ENCODE peak calls at places on chromosome 6, in five cellular contexts. F is fibroblast of pulmonary artery, L is endothelial cell of umbilical vein, Z is AG09309, P is tibial artery. Y is an unnamed sample.

GRCh38 chr6:166314454-166314853 is 6.3 kb upstream of the PRR18 start:
- DNase-seq in F (no peak), L (no peak), Z (no peak), P (no peak), Y (no peak)

GRCh38 chr6:87483929-87484328 is 11.2 kb downstream of the SLC35A1 start:
- DNase-seq in F (peak), L (no peak), Z (no peak), P (no peak), Y (no peak)

GRCh38 chr6:30802731-30803130 is 58.4 kb upstream of the IER3 start:
- DNase-seq in F (no peak), L (peak), Z (no peak), P (no peak), Y (no peak)

GRCh38 chr6:157841211-157841840 is 18.3 kb downstream of the SNX9 start:
- DNase-seq in F (no peak), L (no peak), Z (no peak), P (no peak), Y (no peak)

GRCh38 chr6:25133479-25133878 is 145.7 kb upstream of the CARMIL1 start:
- DNase-seq in F (no peak), L (no peak), Z (no peak), P (no peak), Y (no peak)

GRCh38 chr6:97863697-97864096 is 580.7 kb upstream of the MMS22L start:
- DNase-seq in F (no peak), L (no peak), Z (no peak), P (no peak), Y (no peak)

GRCh38 chr6:154249499-154250298 is 106.9 kb downstream of the IPCEF1 start:
- DNase-seq in F (no peak), L (no peak), Z (no peak), P (no peak), Y (no peak)

GRCh38 chr6:2765166-2765895 is at the start of gene WRNIP1:
- DNase-seq in F (peak), L (peak), Z (peak), P (peak), Y (peak)

GRCh38 chr6:121688974-121689373 is 253.5 kb downstream of the GJA1 start:
- DNase-seq in F (no peak), L (no peak), Z (no peak), P (no peak), Y (no peak)

DNA sequence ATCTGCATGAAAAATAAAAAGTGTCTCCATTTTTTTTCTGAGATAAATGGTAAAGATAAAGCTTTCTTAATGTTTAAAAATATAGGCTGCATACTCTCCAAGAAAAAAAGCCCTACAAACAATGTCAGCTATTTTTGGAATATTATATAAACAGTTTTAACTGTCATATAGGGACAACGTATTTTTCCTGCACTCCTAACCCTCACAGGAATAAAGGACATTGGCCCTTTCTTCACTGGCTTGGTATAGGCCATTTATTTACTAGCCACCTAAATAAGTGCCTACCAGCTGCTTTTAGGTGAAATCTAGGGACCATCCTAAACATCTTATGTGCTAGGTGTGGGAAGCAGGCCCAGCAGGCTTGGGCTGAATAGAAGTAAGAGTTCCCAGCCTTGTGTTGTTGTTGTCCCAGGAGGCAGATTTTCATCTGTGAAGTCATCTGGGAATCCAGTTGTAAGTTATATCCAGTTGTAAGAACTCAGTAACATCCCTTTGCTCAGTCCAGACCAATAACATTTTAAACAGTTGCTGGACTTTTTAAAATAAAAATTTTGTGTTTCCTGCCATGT is 21.3 kb downstream of the FOXO3 start:
- DNase-seq in F (peak), L (no peak), Z (no peak), P (no peak), Y (no peak)
- H3K4me3 ChIP-seq in F (peak), L (no peak), Z (no peak), P (no peak), Y (no peak)

GRCh38 chr6:79066828-79067227 is 11.2 kb downstream of the PHIP start:
- DNase-seq in F (no peak), L (no peak), Z (no peak), P (no peak), Y (no peak)

GRCh38 chr6:79064635-79065034 is 13.4 kb downstream of the PHIP start:
- DNase-seq in F (no peak), L (no peak), Z (no peak), P (no peak), Y (no peak)

GRCh38 chr6:79066330-79066729 is 11.7 kb downstream of the PHIP start:
- DNase-seq in F (no peak), L (no peak), Z (no peak), P (no peak), Y (no peak)

GRCh38 chr6:79065232-79065631 is 12.8 kb downstream of the PHIP start:
- DNase-seq in F (peak), L (peak), Z (no peak), P (no peak), Y (no peak)

GRCh38 chr6:79062708-79063107 is 15.3 kb downstream of the PHIP start:
- DNase-seq in F (no peak), L (no peak), Z (no peak), P (no peak), Y (no peak)
- TF ChIP-seq CTCF in F (no peak), L (no peak), Z (no peak), P (no peak), Y (no peak)

GRCh38 chr6:124964764-124965105 is 2.5 kb downstream of the RNF217 start:
- DNase-seq in F (peak), L (no peak), Z (no peak), P (no peak), Y (no peak)
- H3K4me3 ChIP-seq in F (peak), L (no peak), Z (peak), P (peak), Y (no peak)

GRCh38 chr6:150018846-150019580 is 6.3 kb downstream of the RAET1L start:
- DNase-seq in F (no peak), L (no peak), Z (no peak), P (no peak), Y (no peak)

GRCh38 chr6:150016324-150017185 is 8.8 kb downstream of the RAET1L start:
- DNase-seq in F (peak), L (peak), Z (peak), P (peak), Y (peak)
- TF ChIP-seq CTCF in F (peak), L (peak), Z (peak), P (peak), Y (peak)

DNA sequence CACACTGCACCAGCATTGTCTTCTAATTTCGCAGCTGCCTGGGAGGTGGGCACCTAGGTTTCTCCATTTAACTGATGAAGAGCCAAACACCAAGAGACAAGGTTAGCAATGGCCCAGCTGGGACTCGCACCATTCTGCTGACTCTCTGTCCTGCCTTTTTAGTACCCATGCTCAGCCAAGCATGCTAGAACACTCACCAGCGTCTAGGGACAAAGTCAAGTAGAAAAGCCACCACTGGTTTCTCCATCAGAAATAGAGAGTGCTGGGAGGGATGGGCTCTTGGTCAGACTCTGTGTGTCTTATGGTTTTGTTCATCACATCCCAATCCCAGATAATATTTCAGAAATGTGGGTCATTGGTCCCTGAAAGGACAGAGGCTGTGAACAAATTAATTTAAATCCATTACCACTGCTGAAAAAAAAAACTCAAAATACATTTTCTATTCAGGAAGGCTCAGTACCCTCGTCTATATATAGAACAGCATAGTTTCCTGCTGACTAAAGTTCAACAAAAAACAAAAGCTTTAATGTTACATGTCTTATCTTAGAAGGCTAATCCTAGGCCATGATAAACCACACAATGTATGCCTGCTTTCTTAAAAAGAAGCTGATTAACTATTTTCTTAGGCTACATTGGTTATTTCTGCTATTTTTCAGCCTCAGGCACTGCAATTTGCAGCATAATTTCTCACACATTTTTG is 111.0 kb downstream of the TBC1D7 start:
- DNase-seq in F (peak), L (peak), Z (no peak), P (no peak), Y (no peak)
- H3K4me3 ChIP-seq in F (no peak), L (no peak), Z (no peak), P (no peak), Y (no peak)

GRCh38 chr6:64330694-64331309 is 695.2 kb downstream of the PHF3 start:
- DNase-seq in F (peak), L (peak), Z (no peak), P (no peak), Y (peak)
- TF ChIP-seq CTCF in F (peak), L (peak), Z (peak), P (peak), Y (peak)

GRCh38 chr6:146543211-146543939 is at the start of gene RAB32:
- DNase-seq in F (peak), L (peak), Z (peak), P (peak), Y (no peak)

GRCh38 chr6:146543940-146544661 is 468 bp downstream of the RAB32 start:
- DNase-seq in F (peak), L (peak), Z (no peak), P (peak), Y (no peak)

GRCh38 chr6:146545608-146546007 is 2.0 kb downstream of the RAB32 start:
- DNase-seq in F (peak), L (peak), Z (peak), P (no peak), Y (no peak)

GRCh38 chr6:146546440-146546839 is 2.8 kb downstream of the RAB32 start:
- DNase-seq in F (peak), L (peak), Z (peak), P (peak), Y (no peak)

DNA sequence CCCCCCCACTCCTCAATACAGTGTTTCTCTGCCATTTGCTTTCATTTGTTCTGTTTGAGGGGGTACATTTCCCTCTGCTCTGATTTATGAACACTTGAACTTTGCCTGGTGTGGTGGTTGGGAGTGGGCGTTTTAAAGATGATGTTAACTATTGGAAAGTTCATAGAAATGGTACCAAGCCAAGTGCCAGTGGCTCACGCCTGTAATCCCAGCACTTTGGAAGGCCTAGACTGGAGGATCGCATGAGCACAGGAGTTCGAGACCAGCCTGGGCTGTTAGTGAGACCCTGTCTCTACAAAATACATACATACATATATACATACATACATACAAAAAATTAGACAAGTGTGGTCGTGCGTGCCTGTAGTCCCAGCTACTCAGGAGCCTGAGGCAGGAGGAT is 1.1 kb downstream of the RAB32 start:
- DNase-seq in F (no peak), L (peak), Z (no peak), P (no peak), Y (no peak)
- H3K4me3 ChIP-seq in F (peak), L (no peak), Z (peak), P (peak), Y (no peak)

GRCh38 chr6:47678739-47679138 is 19.6 kb upstream of the ADGRF4 start:
- DNase-seq in F (no peak), L (no peak), Z (no peak), P (no peak), Y (no peak)
- TF ChIP-seq CTCF in F (no peak), L (no peak), Z (no peak), P (no peak), Y (no peak)

Y was measured in LNCaP clone FGC.